ENCODE peak calls at places on chromosomes 7 and 10, in nine cellular contexts. M is neural crest cell; B is psoas muscle; P is activated T-helper 1 cell treated with anti-CD3 and anti-CD28 coated beads, Interleukin-2, amount 50 U/mL, for 16 hours; D is GM23338; V is activated naive CD4-positive, alpha-beta T cell treated with anti-CD3 and anti-CD28 coated beads, Interleukin-2, amount 10 ng/mL, durations not matched to agents 7 days and 5 days; E is stimulated activated CD4-positive, alpha-beta T cell treated with anti-CD3 and anti-CD28 coated beads, Interleukin-1b, Interleukin-23, amount 100 ng/mL, for 24 hours; G is LoVo; X is bronchial epithelial cell. W is an unnamed sample.

GRCh38 chr10:79392020-79392398 is 44.7 kb downstream of the PPIF start:
- DNase-seq in D (no peak), E (no peak), G (no peak), X (no peak), B (peak), V (no peak), P (no peak), M (no peak), W (no peak)

GRCh38 chr7:151485006-151485732 is 34.5 kb downstream of the RHEB start:
- DNase-seq in D (no peak), P (no peak), G (peak), X (peak), M (no peak), V (no peak), B (no peak), E (no peak), W (no peak)

GRCh38 chr10:132102071-132102716 is 36.4 kb downstream of the JAKMIP3 start:
- DNase-seq in P (no peak), B (peak), V (peak), X (no peak), M (no peak), E (no peak), D (no peak), G (no peak), W (no peak)

GRCh38 chr10:110651044-110651958 is 7.2 kb downstream of the RBM20 start:
- DNase-seq in M (no peak), E (no peak), V (peak), B (peak), X (no peak), P (no peak), D (no peak), G (no peak), W (no peak)

GRCh38 chr10:122557516-122557915 is 3.0 kb upstream of the DMBT1 start:
- DNase-seq in X (no peak), P (no peak), M (no peak), G (no peak), B (no peak), E (no peak), D (peak), V (no peak), W (no peak)

GRCh38 chr7:264541-265191 is 25.3 kb upstream of the FOXL3 start:
- DNase-seq in G (peak), D (no peak), X (peak), M (no peak), P (no peak), B (peak), E (no peak), V (no peak), W (no peak)

GRCh38 chr7:134368851-134369533 is 52.3 kb upstream of the SLC35B4 start:
- DNase-seq in B (no peak), G (peak), E (no peak), V (no peak), X (peak), M (no peak), P (no peak), D (no peak), W (no peak)

GRCh38 chr7:25835191-25835590 is 316.8 kb upstream of the NFE2L3 start:
- DNase-seq in B (no peak), G (no peak), X (peak), D (no peak), P (no peak), M (no peak), V (no peak), E (no peak), W (no peak)

GRCh38 chr7:4208086-4208485 is 474.0 kb upstream of the FOXK1 start:
- DNase-seq in E (no peak), V (no peak), B (no peak), G (no peak), X (no peak), M (no peak), D (no peak), P (no peak), W (no peak)

GRCh38 chr7:2645274-2645868 is 13.6 kb downstream of the TTYH3 start:
- DNase-seq in E (no peak), G (no peak), B (peak), P (no peak), V (peak), D (peak), M (no peak), X (no peak), W (no peak)

GRCh38 chr7:36287371-36288241 is 102.1 kb upstream of the ANLN start:
- DNase-seq in B (peak), E (no peak), P (no peak), G (peak), X (peak), D (no peak), M (no peak), V (peak), W (peak)

GRCh38 chr10:107168739-107169138 is 4.2 kb upstream of the SORCS1 start:
- DNase-seq in G (no peak), P (no peak), X (no peak), M (no peak), E (no peak), D (no peak), V (no peak), B (no peak), W (no peak)

GRCh38 chr10:32980558-32981468 is 22.8 kb upstream of the ITGB1 start:
- DNase-seq in G (peak), P (peak), M (peak), V (peak), B (peak), X (peak), D (peak), E (peak), W (peak)

GRCh38 chr7:16063691-16064090 is 357.6 kb downstream of the CRPPA start:
- DNase-seq in G (no peak), V (no peak), E (no peak), B (no peak), D (no peak), P (no peak), M (no peak), X (no peak), W (no peak)

GRCh38 chr7:96285579-96285978 is 36.3 kb downstream of the SLC25A13 start:
- DNase-seq in E (no peak), V (peak), P (no peak), X (no peak), M (no peak), D (no peak), G (no peak), B (no peak), W (no peak)

GRCh38 chr7:77467453-77467852 is 51.3 kb upstream of the GSAP start:
- DNase-seq in G (no peak), E (no peak), D (no peak), P (no peak), V (no peak), X (no peak), M (no peak), B (peak), W (no peak)

GRCh38 chr10:101052285-101052684 is 9.5 kb upstream of the KAZALD1 start:
- DNase-seq in G (no peak), E (no peak), M (no peak), B (peak), D (no peak), P (no peak), V (no peak), X (peak), W (no peak)

GRCh38 chr10:113576853-113577252 is 24.0 kb downstream of the HABP2 start:
- DNase-seq in B (no peak), E (no peak), D (peak), P (no peak), M (peak), V (peak), G (peak), X (peak), W (no peak)

GRCh38 chr10:47115322-47115721 is 184.7 kb upstream of the GDF10 start:
- DNase-seq in B (no peak), G (no peak), V (no peak), P (no peak), M (no peak), E (no peak), D (no peak), X (no peak), W (no peak)

GRCh38 chr7:28144266-28144665 is 36.3 kb downstream of the JAZF1 start:
- DNase-seq in D (peak), E (no peak), B (no peak), V (no peak), X (no peak), P (no peak), G (no peak), M (peak), W (no peak)

GRCh38 chr7:142088022-142088714 is 23.4 kb upstream of the MGAM2 start:
- DNase-seq in B (no peak), V (no peak), M (no peak), E (no peak), X (no peak), D (no peak), G (no peak), P (no peak), W (no peak)

GRCh38 chr7:45656431-45656830 is 82.3 kb downstream of the ADCY1 start:
- DNase-seq in X (no peak), P (no peak), B (no peak), E (no peak), D (no peak), G (no peak), V (no peak), M (no peak), W (no peak)

GRCh38 chr7:49400891-49401550 is 372.4 kb upstream of the VWC2 start:
- DNase-seq in P (no peak), M (no peak), V (no peak), G (no peak), D (no peak), X (peak), B (no peak), E (no peak), W (no peak)

GRCh38 chr10:30587522-30588031 is 42.0 kb downstream of the LYZL2 start:
- DNase-seq in E (no peak), G (no peak), X (no peak), B (no peak), V (no peak), M (no peak), D (peak), P (no peak), W (no peak)

GRCh38 chr7:28830831-28831230 is 127.3 kb downstream of the TRIL start:
- DNase-seq in B (no peak), G (no peak), V (no peak), X (no peak), E (no peak), M (no peak), D (no peak), P (no peak), W (no peak)

GRCh38 chr7:46930336-46930735 is 651.6 kb downstream of the TNS3 start:
- DNase-seq in D (no peak), V (no peak), G (peak), M (no peak), E (no peak), X (peak), B (no peak), P (no peak), W (no peak)

GRCh38 chr10:127198307-127198706 is 1.9 kb upstream of the INSYN2A start:
- DNase-seq in M (no peak), P (no peak), X (no peak), D (no peak), E (no peak), V (no peak), B (no peak), G (no peak), W (no peak)

GRCh38 chr7:44796034-44796503 is 412 bp upstream of the PPIA start:
- DNase-seq in M (no peak), E (no peak), V (no peak), B (no peak), D (peak), X (peak), P (no peak), G (peak), W (no peak)

GRCh38 chr7:148772297-148773089 is 73.8 kb downstream of the CUL1 start:
- DNase-seq in E (no peak), D (no peak), V (no peak), X (peak), M (no peak), B (no peak), G (no peak), P (no peak), W (no peak)

GRCh38 chr7:144720139-144720538 is 115.7 kb downstream of the TPK1 start:
- DNase-seq in M (no peak), X (peak), E (no peak), G (no peak), D (peak), B (no peak), P (no peak), V (no peak), W (no peak)

GRCh38 chr10:359093-359492 is 223.8 kb downstream of the ZMYND11 start:
- DNase-seq in V (no peak), E (no peak), G (no peak), D (no peak), P (no peak), X (no peak), B (no peak), M (no peak), W (no peak)

GRCh38 chr10:21705142-21705827 is 171.3 kb downstream of the MLLT10 start:
- DNase-seq in P (no peak), G (no peak), X (no peak), M (no peak), D (no peak), E (no peak), B (no peak), V (no peak), W (no peak)

GRCh38 chr7:18845700-18846099 is 271.7 kb downstream of the TWIST1 start:
- DNase-seq in E (no peak), X (no peak), P (no peak), V (no peak), M (no peak), D (no peak), G (no peak), B (no peak), W (no peak)

W was measured in activated gamma-delta T cell.